ENCODE peak calls at places on chromosomes 5 and 9, in four cellular contexts. Z is pancreas; O is CD8-positive, alpha-beta T cell; M is colonic mucosa. C is an unnamed sample.
A peak's percentile ranks its signal among the peaks of the same experiment; 100 is the strongest.

GRCh38 chr9:33381231-33381791 is 21.1 kb downstream of the AQP7 start:
- DNase-seq in Z (no peak), O (no peak), M (no peak), C (no peak)

GRCh38 chr5:113034182-113034773 is 57.7 kb downstream of the DCP2 start:
- DNase-seq in Z (no peak), O (no peak), M (no peak), C (no peak)

GRCh38 chr5:21858441-21858840 is 994.7 kb downstream of the CDH12 start:
- DNase-seq in Z (no peak), O (no peak), M (no peak), C (no peak)

GRCh38 chr5:143594913-143595818 is 191.7 kb upstream of the NR3C1 start:
- DNase-seq in Z (no peak), O (no peak), M (no peak), C (no peak)

GRCh38 chr5:91225848-91226686 is 157.1 kb downstream of the ARRDC3 start:
- DNase-seq in Z (peak; percentile 28), O (peak; percentile 77), M (peak; percentile 58), C (peak; percentile 39)

GRCh38 chr5:135271533-135272310 is 127.3 kb downstream of the MACROH2A1 start:
- DNase-seq in Z (no peak), O (no peak), M (no peak), C (no peak)

GRCh38 chr9:27572918-27573698 is at the start of gene C9orf72:
- DNase-seq in Z (peak; percentile 85), O (peak; percentile 92), M (peak; percentile 86), C (no peak)

GRCh38 chr9:37246825-37247224 is 126.5 kb downstream of the ZCCHC7 start:
- DNase-seq in Z (no peak), O (no peak), M (no peak), C (no peak)

GRCh38 chr9:126523621-126524111 is 90.1 kb upstream of the LMX1B start:
- DNase-seq in Z (no peak), O (peak; percentile 62), M (no peak), C (no peak)

GRCh38 chr9:580652-581342 is 260.7 kb upstream of the DMRT1 start:
- DNase-seq in Z (peak; percentile 64), O (no peak), M (no peak), C (no peak)

GRCh38 chr9:582775-583174 is 258.7 kb upstream of the DMRT1 start:
- DNase-seq in Z (no peak), O (no peak), M (no peak), C (no peak)

GRCh38 chr9:581673-582497 is 259.6 kb upstream of the DMRT1 start:
- DNase-seq in Z (no peak), O (no peak), M (no peak), C (no peak)
- TF ChIP-seq CTCF in Z (peak; percentile 9), O (no peak), M (no peak), C (peak; percentile 77)

DNA sequence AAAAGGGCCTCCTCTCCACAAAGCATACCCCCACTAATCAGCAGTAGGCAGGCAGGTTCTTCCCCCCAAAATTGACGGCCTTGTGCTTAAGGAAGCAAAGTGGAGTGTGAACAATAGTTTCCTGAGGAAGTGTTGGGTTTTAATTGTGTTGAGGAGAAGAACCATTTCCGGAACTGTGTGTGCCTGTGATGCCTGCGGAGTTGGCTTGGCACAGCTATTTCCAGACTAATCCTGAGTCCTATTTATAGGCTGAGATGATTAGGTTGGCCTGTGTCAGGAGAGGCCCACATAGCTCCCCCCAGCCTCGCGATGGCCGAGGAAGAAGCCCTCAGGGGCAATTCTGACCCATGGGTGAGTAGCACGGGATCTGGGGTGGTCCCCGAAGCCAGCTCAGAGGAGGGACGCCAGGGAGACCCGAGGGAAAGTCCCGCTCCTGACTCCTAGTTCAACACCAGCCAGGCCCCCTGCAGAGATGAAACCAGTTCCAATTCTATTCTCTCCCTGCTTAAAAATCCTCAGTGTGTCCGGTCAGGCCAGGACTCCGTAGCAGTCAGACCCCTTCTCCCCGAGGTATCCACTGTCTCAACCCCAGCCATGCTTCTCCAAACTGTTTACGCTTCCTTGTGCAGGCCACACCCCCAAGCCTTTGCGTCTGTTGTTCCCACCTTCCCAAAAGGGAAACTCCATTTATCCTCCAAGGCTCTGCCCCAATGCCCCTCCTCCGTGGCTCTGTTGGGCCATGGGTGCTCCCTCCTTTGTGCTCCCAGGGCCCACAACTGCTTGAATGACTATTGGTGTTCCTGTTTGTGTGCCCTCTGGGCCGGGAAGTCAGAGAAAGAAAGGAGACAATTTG is 18.1 kb downstream of the GSN start:
- DNase-seq in Z (no peak), O (no peak), M (peak; percentile 64), C (no peak)
- H3K4me3 ChIP-seq in Z (no peak overlapping the region), O (no peak overlapping the region), M (no peak overlapping the region), C (no peak overlapping the region)

DNA sequence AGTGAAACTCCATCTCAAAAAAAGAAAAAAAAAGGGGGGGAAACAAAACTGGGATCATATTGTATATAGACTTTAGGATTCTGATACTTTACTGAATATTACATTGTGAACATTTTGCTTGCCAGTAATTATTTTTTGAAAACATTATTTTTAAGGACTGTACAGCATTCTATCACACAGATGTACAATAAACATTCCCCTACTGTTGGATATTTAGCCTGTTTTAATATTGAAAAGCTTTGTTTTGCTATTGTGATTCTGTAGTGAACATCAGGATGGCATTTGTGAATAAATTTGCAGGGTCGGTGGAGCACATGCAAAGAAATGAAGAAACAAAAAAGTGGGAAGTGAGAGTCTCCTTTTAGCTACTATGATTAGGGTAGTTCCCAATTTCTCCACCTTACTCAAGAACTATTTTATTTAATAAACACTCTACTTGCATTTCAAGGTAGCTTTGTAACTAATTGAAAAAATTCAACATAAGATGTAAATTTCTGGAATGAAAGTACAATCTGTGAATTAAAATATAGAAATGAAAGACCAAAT is 18.7 kb downstream of the RASGRF2 start:
- DNase-seq in Z (no peak), O (no peak), M (no peak), C (no peak)
- TF ChIP-seq CTCF in Z (no peak), O (no peak), M (no peak), C (no peak)

GRCh38 chr5:140694276-140694675 is 3.0 kb downstream of the HARS2 start:
- DNase-seq in Z (no peak), O (no peak), M (no peak), C (no peak)

GRCh38 chr5:140690941-140691924 is at the start of the genes HARS1 and HARS2:
- DNase-seq in Z (peak; percentile 93), O (peak; percentile 86), M (peak; percentile 95), C (peak; percentile 83)

GRCh38 chr5:140690376-140690932 is 716 bp downstream of the HARS1 start:
- DNase-seq in Z (no peak), O (peak; percentile 47), M (no peak), C (no peak)
- H3K4me3 ChIP-seq in Z (peak overlapping the region; percentile 92), O (peak overlapping the region; percentile 94), M (peak overlapping the region; percentile 88), C (peak overlapping the region; percentile 89)

DNA sequence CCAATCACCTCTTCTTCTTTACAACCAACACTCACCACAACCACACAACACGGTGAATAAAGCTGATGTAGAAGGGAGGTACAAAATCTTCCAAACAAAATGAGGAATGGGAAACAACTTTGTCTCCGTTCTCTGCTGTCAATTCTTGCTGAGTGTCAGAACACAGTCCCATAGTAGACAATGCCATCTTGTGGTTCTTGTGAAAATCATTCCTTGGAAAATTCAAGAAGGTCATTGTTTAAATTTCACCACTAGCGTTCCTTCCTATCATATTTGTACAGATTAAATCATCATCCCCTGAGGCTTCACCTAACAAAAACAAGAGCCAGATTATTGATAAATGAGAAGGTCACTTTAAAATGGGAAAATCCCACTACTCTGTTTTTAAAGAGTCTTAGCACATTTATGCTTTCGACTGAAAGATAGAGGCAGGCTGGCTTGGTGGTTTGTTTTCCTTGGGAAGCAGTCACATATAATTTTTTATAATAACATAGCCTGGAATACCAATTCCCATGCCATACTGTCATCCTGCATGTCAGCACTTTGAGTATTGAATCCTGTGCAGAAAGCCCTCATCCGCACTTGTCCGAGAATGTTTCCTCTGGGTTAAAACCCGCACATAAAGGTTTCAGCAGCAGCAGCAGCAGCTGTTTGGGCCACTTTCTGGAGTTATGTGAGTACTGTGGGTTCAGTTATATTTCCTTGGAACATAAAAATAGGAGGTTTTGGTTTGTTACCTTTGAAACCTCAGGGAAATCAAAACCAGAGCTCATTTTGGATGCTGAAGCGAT is 395.0 kb upstream of the SMARCA2 start:
- DNase-seq in Z (no peak), O (no peak), M (no peak), C (no peak)
- TF ChIP-seq CTCF in Z (no peak), O (no peak), M (no peak), C (no peak)

DNA sequence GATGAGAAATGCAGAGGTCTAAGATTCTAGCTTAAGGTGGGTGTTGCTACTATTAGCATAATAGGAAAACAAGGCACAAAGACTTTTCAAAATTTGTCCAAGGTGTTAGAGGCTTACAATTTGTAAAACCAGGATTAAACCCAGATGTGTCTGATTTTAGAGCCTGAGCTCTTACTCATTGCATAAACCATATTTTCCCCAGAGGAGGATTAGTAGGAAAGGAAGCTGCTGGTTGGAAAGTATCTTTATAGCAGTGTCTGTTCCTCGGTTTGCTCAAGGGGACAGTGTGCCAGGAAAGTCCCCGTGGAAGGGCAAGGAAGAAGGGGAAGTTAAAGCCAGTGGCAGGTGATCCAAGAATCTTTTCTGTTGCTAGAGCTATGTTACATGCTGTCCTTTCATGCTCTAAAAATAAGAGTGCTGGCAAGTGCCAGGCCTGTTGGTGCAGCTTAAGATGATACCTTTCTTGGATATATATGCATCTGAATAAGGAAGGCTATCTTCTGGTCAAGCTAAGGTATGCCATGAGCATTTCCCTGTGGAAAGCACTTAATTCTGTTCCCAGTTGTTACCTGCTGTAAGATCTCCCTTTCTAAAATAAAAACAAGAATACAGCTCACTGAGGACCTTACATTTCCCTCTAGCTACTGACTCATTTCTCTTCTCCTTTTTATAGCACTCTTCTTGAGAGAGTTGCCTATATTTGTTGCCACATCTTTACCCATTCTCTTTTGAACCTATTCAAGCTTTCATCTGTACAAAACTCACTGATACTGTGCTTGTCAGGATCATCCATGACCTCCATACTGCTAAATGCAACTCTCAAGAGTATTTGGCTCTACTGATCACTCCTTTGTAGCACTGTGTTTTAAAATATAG is 8.0 kb downstream of the PDCD1LG2 start:
- DNase-seq in Z (no peak), O (no peak), M (no peak), C (no peak)
- H3K4me3 ChIP-seq in Z (no peak overlapping the region), O (no peak overlapping the region), M (no peak overlapping the region), C (no peak overlapping the region)

GRCh38 chr9:100492952-100493351 is 20.0 kb downstream of the TMEFF1 start:
- DNase-seq in Z (no peak), O (no peak), M (no peak), C (no peak)
- TF ChIP-seq CTCF in Z (no peak), O (no peak), M (no peak), C (no peak)

GRCh38 chr9:99345451-99345850 is 123.4 kb downstream of the SEC61B start:
- DNase-seq in Z (no peak), O (no peak), M (no peak), C (no peak)

GRCh38 chr9:99345936-99346335 is 123.9 kb downstream of the SEC61B start:
- DNase-seq in Z (no peak), O (no peak), M (no peak), C (no peak)

GRCh38 chr9:99340281-99340680 is 118.2 kb downstream of the SEC61B start:
- DNase-seq in Z (no peak), O (no peak), M (no peak), C (no peak)

GRCh38 chr9:99336531-99336930 is 114.4 kb downstream of the SEC61B start:
- DNase-seq in Z (no peak), O (no peak), M (no peak), C (no peak)

DNA sequence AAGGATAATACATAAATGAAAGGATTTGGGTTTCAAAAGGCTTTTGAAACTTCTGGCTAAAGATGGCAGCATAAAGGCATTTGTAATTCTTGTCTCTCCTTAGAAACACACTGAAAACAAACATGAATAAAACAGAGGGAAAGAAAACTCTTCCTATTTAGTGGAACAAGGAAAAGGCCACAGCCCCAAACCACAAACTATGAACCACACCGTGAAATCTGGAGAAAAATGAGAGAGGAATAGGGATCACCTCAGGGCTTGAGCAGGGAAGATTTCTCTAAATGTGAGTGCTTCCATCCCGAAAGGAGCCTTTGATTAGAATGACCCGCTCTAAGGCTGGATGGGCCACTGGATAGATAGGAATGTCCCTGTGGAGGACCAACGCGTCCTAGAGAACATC is 119.6 kb downstream of the SEC61B start:
- DNase-seq in Z (no peak), O (no peak), M (no peak), C (no peak)
- H3K4me3 ChIP-seq in Z (no peak overlapping the region), O (no peak overlapping the region), M (no peak overlapping the region), C (no peak overlapping the region)

GRCh38 chr5:76403713-76403962 is 553 bp downstream of the IQGAP2 start:
- DNase-seq in Z (no peak), O (no peak), M (no peak), C (no peak)
- TF ChIP-seq CTCF in Z (no peak), O (no peak), M (peak; percentile 22), C (peak; percentile 59)